ENCODE peak calls at places on chromosomes 1 and 21, in nine cellular contexts. D, J, Z, Y, B, F, I, W and A are unnamed samples.
A peak's percentile ranks its signal among the peaks of the same experiment; 100 is the strongest.

GRCh38 chr1:214503553-214503952 is 47.8 kb downstream of the PTPN14 start:
- DNase-seq in W (no peak), D (no peak), B (peak; percentile 73), I (peak; percentile 27), F (no peak), Z (no peak), J (no peak), Y (no peak), A (no peak)

GRCh38 chr1:245901565-245901964 is 605.5 kb downstream of the SMYD3 start:
- DNase-seq in W (no peak), Y (no peak), Z (no peak), I (peak; percentile 20), B (no peak), F (no peak), J (peak; percentile 32), D (no peak), A (no peak)

GRCh38 chr1:110605901-110606783 is at the start of gene KCNA2:
- DNase-seq in J (peak; percentile 83), B (no peak), F (peak; percentile 68), D (peak; percentile 71), Y (no peak), W (peak; percentile 55), I (peak; percentile 46), Z (no peak), A (no peak)

GRCh38 chr1:151994956-151995355 is 1.3 kb upstream of the S100A10 start:
- DNase-seq in I (peak; percentile 92), D (no peak), F (no peak), B (peak; percentile 68), J (peak; percentile 12), Z (peak; percentile 84), Y (peak; percentile 81), W (peak; percentile 49), A (peak; percentile 98)

GRCh38 chr1:82318265-82318664 is 517.5 kb downstream of the ADGRL2 start:
- DNase-seq in Y (no peak), B (no peak), D (no peak), I (peak; percentile 21), W (no peak), J (no peak), F (no peak), Z (peak; percentile 40), A (no peak)

GRCh38 chr1:152582647-152583046 is 2.3 kb upstream of the LCE3D start:
- DNase-seq in Z (peak; percentile 62), F (no peak), B (no peak), D (no peak), I (no peak), J (no peak), Y (no peak), W (no peak), A (no peak)

GRCh38 chr1:11858968-11859871 is 475 bp upstream of the NPPB start:
- DNase-seq in F (peak; percentile 85), J (peak; percentile 91), W (peak; percentile 90), I (peak; percentile 77), D (peak; percentile 83), Y (no peak), Z (peak; percentile 73), B (no peak), A (no peak)

GRCh38 chr1:46806196-46807020 is 7.6 kb downstream of the CYP4B1 start:
- DNase-seq in D (peak; percentile 87), B (peak; percentile 82), Y (no peak), F (peak; percentile 84), W (peak; percentile 44), Z (no peak), I (peak; percentile 23), J (no peak), A (no peak)

GRCh38 chr1:116008651-116009380 is 32.5 kb downstream of the SLC22A15 start:
- DNase-seq in Z (no peak), F (no peak), Y (no peak), W (no peak), J (no peak), D (no peak), B (no peak), I (no peak), A (no peak)

GRCh38 chr1:19770436-19771190 is 29.1 kb downstream of the TMCO4 start:
- DNase-seq in W (no peak), B (no peak), F (no peak), D (no peak), I (no peak), J (no peak), Z (no peak), Y (no peak), A (no peak)

GRCh38 chr1:190478193-190479007 is 736 bp upstream of the BRINP3 start:
- DNase-seq in Y (no peak), F (peak; percentile 60), D (no peak), B (no peak), J (peak; percentile 83), I (peak; percentile 51), Z (peak; percentile 23), W (peak; percentile 46), A (no peak)

GRCh38 chr1:84387480-84388163 is 10.7 kb upstream of the DNASE2B start:
- DNase-seq in D (no peak), B (no peak), W (no peak), F (no peak), Y (no peak), J (no peak), I (no peak), Z (no peak), A (no peak)

GRCh38 chr1:67880056-67880601 is 46.9 kb upstream of the GNG12 start:
- DNase-seq in D (no peak), I (peak; percentile 89), J (no peak), Z (peak; percentile 60), F (no peak), Y (no peak), B (peak; percentile 75), W (peak; percentile 34), A (no peak)

GRCh38 chr1:21366288-21366687 is 73.6 kb upstream of the NBPF3 start:
- DNase-seq in F (no peak), W (no peak), D (no peak), B (no peak), Y (no peak), I (no peak), J (no peak), Z (no peak), A (no peak)

GRCh38 chr1:154178006-154178405 is 13.9 kb downstream of the TPM3 start:
- DNase-seq in D (no peak), I (peak; percentile 33), Z (no peak), J (no peak), F (no peak), Y (no peak), W (no peak), B (no peak), A (no peak)
- H3K27ac ChIP-seq in D (no peak overlapping the region), I (peak overlapping the region; percentile 41), Z (no peak overlapping the region), J (peak overlapping the region; percentile 74), F (no peak overlapping the region), Y (no peak overlapping the region), W (no peak overlapping the region), B (no peak overlapping the region), A (no peak overlapping the region)

GRCh38 chr21:42164064-42164789 is 54.7 kb upstream of the ABCG1 start:
- DNase-seq in W (peak; percentile 63), I (peak; percentile 43), F (peak; percentile 75), D (peak; percentile 82), B (no peak), Y (no peak), Z (peak; percentile 49), J (peak; percentile 44), A (no peak)
- TF ChIP-seq CTCF in W (peak; percentile 48), I (peak; percentile 40), F (peak; percentile 58), D (peak; percentile 48), B (peak; percentile 71), Y (peak; percentile 24), Z (no peak), J (peak; percentile 54), A (no peak)

DNA sequence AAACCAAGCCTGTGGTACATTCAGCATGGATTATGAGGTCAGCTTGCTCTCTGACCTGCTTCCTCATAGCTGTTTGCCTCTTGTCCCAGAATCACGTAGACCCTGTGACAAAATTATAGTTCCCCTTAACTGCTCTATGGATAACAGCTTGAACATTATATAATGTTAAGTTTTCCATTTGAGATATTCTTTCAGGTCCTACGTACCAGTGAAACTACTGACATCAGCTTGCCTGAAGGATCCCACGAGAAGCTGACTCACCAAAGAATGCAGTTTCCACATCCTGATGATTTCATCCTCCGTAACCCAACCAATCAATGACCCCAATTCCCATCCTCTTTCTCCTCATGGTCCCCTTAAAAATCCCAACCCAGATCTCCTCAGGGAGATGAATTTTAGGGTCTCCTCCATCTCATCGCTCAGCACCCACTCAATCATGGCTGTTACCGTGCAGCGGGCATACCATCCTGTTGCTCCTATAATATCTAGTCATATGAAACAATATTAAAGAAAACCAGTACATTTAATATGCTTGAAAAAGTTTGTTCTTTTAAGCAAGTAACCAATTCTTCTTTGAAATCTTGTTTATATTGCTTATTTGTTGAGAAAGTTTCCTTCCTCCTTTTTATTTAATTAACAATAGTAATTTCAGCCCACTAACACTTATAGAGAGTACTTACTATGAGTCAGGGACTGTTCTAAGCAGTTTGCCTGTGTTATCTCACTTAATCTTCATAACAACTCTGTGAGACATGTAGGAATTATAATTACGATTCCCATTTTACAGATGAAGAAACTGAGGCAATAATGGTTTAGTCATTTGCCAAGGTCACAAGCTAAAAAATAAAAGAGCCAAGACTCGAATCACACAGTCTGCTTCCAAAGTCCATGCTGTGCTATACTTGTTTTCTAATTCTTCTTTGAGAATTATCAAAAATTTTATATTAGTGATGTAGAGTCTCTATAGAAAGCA is 27.4 kb downstream of the CHML start:
- DNase-seq in J (no peak), Z (peak; percentile 55), B (peak; percentile 79), I (peak; percentile 85), Y (peak; percentile 77), D (no peak), F (no peak), W (peak; percentile 21), A (no peak)
- H3K27ac ChIP-seq in J (no peak overlapping the region), Z (no peak overlapping the region), B (peak overlapping the region; percentile 77), I (no peak overlapping the region), Y (peak overlapping the region; percentile 83), D (no peak overlapping the region), F (no peak overlapping the region), W (peak overlapping the region; percentile 25), A (peak overlapping the region; percentile 58)

GRCh38 chr1:229024528-229025119 is 246.3 kb upstream of the RAB4A start:
- DNase-seq in I (peak; percentile 87), W (peak; percentile 85), Z (peak; percentile 80), F (no peak), B (no peak), D (peak; percentile 71), Y (peak; percentile 68), J (no peak), A (peak; percentile 8)

GRCh38 chr1:229023651-229024295 is 247.1 kb upstream of the RAB4A start:
- DNase-seq in I (no peak), J (no peak), B (no peak), D (no peak), F (no peak), W (no peak), Z (no peak), Y (no peak), A (no peak)

GRCh38 chr1:229027622-229028182 is 243.2 kb upstream of the RAB4A start:
- DNase-seq in Y (no peak), W (peak; percentile 59), F (no peak), D (no peak), J (peak; percentile 94), Z (peak; percentile 45), B (peak; percentile 47), I (peak; percentile 95), A (no peak)

GRCh38 chr1:229027158-229027557 is 243.8 kb upstream of the RAB4A start:
- DNase-seq in W (no peak), J (peak; percentile 68), F (no peak), Z (no peak), B (no peak), I (no peak), D (no peak), Y (no peak), A (no peak)

DNA sequence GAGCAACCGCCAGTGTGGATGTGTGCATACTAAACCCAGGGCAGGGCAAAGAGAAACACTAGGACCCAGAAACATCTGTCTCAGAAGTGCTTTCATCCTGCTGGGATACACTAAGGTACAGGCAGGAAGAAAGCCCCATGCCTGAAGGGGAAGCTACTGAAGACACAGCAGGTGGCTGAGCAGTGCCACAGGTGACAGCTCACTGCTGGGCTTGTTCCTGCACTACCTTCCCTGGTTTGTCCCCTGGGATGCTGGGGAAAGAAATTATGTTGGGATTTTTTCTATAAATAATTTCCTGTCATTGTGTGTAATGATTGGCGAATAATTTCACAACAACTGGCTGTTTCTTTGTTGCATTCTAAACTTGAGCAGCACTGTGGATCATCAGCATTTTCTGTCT is 245.3 kb upstream of the RAB4A start:
- DNase-seq in Z (no peak), F (no peak), I (no peak), B (no peak), J (no peak), D (no peak), Y (no peak), W (no peak), A (no peak)
- TF ChIP-seq CTCF in Z (no peak), F (no peak), I (no peak), B (no peak), J (no peak), D (no peak), Y (no peak), W (no peak), A (no peak)